ENCODE peak calls at places on chromosomes 5 and 9, in nine cellular contexts. One of them, this sample, is unnamed.

GRCh38 chr9:114072181-114073140 is 5.6 kb downstream of the AMBP start:
- DNase-seq in neural progenitor cell: peak
- DNase-seq in GM23248: peak
- DNase-seq in PC-3: no peak
- DNase-seq in hepatocyte: no peak
- DNase-seq in GM23338: peak
- DNase-seq in MM.1S: no peak
- DNase-seq in SK-N-SH: no peak
- DNase-seq in HCT116: no peak
- DNase-seq in this sample: no peak

GRCh38 chr5:87109749-87110148 is 157.9 kb upstream of the RASA1 start:
- DNase-seq in neural progenitor cell: no peak
- DNase-seq in GM23248: no peak
- DNase-seq in PC-3: no peak
- DNase-seq in hepatocyte: no peak
- DNase-seq in GM23338: no peak
- DNase-seq in MM.1S: no peak
- DNase-seq in SK-N-SH: no peak
- DNase-seq in HCT116: no peak
- DNase-seq in this sample: no peak

GRCh38 chr5:141883184-141883947 is 5.2 kb upstream of the PCDH1 start:
- DNase-seq in neural progenitor cell: peak
- DNase-seq in GM23248: peak
- DNase-seq in PC-3: peak
- DNase-seq in hepatocyte: peak
- DNase-seq in GM23338: peak
- DNase-seq in MM.1S: no peak
- DNase-seq in SK-N-SH: peak
- DNase-seq in HCT116: no peak
- DNase-seq in this sample: no peak

GRCh38 chr5:7396169-7397004 is 449 bp downstream of the ADCY2 start:
- DNase-seq in neural progenitor cell: peak
- DNase-seq in GM23248: peak
- DNase-seq in PC-3: peak
- DNase-seq in hepatocyte: peak
- DNase-seq in GM23338: peak
- DNase-seq in MM.1S: peak
- DNase-seq in SK-N-SH: peak
- DNase-seq in HCT116: no peak
- DNase-seq in this sample: no peak

GRCh38 chr5:141084487-141084989 is 9.9 kb upstream of the PCDHB2 start:
- DNase-seq in neural progenitor cell: peak
- DNase-seq in GM23248: peak
- DNase-seq in PC-3: peak
- DNase-seq in hepatocyte: peak
- DNase-seq in GM23338: peak
- DNase-seq in MM.1S: peak
- DNase-seq in SK-N-SH: peak
- DNase-seq in HCT116: no peak
- DNase-seq in this sample: no peak

GRCh38 chr9:14198544-14199510 is 115.1 kb downstream of the NFIB start:
- DNase-seq in neural progenitor cell: peak
- DNase-seq in GM23248: peak
- DNase-seq in PC-3: no peak
- DNase-seq in hepatocyte: no peak
- DNase-seq in GM23338: peak
- DNase-seq in MM.1S: no peak
- DNase-seq in SK-N-SH: peak
- DNase-seq in HCT116: no peak
- DNase-seq in this sample: no peak

GRCh38 chr5:9009931-9010652 is 535.8 kb downstream of the SEMA5A start:
- DNase-seq in neural progenitor cell: no peak
- DNase-seq in GM23248: peak
- DNase-seq in PC-3: no peak
- DNase-seq in hepatocyte: no peak
- DNase-seq in GM23338: no peak
- DNase-seq in MM.1S: no peak
- DNase-seq in SK-N-SH: no peak
- DNase-seq in HCT116: no peak
- DNase-seq in this sample: no peak

GRCh38 chr9:91907387-91908292 is 42.4 kb downstream of the ROR2 start:
- DNase-seq in neural progenitor cell: no peak
- DNase-seq in GM23248: no peak
- DNase-seq in PC-3: no peak
- DNase-seq in hepatocyte: no peak
- DNase-seq in GM23338: no peak
- DNase-seq in MM.1S: no peak
- DNase-seq in SK-N-SH: no peak
- DNase-seq in HCT116: no peak
- DNase-seq in this sample: no peak

GRCh38 chr5:157464518-157465171 is 4.6 kb downstream of the NIPAL4 start:
- DNase-seq in neural progenitor cell: no peak
- DNase-seq in GM23248: peak
- DNase-seq in PC-3: peak
- DNase-seq in hepatocyte: peak
- DNase-seq in GM23338: peak
- DNase-seq in MM.1S: no peak
- DNase-seq in SK-N-SH: no peak
- DNase-seq in HCT116: peak
- DNase-seq in this sample: no peak

GRCh38 chr9:125750656-125751035 is 3.5 kb downstream of the PBX3 start:
- DNase-seq in neural progenitor cell: peak
- DNase-seq in GM23248: peak
- DNase-seq in PC-3: no peak
- DNase-seq in hepatocyte: no peak
- DNase-seq in GM23338: peak
- DNase-seq in MM.1S: no peak
- DNase-seq in SK-N-SH: peak
- DNase-seq in HCT116: no peak
- DNase-seq in this sample: no peak

GRCh38 chr5:53478411-53479044 is 1.9 kb upstream of the FST start:
- DNase-seq in neural progenitor cell: peak
- DNase-seq in GM23248: peak
- DNase-seq in PC-3: peak
- DNase-seq in hepatocyte: peak
- DNase-seq in GM23338: peak
- DNase-seq in MM.1S: peak
- DNase-seq in SK-N-SH: peak
- DNase-seq in HCT116: peak
- DNase-seq in this sample: peak

GRCh38 chr5:141597394-141597793 is 21.4 kb downstream of the DIAPH1 start:
- DNase-seq in neural progenitor cell: no peak
- DNase-seq in GM23248: no peak
- DNase-seq in PC-3: peak
- DNase-seq in hepatocyte: no peak
- DNase-seq in GM23338: no peak
- DNase-seq in MM.1S: no peak
- DNase-seq in SK-N-SH: no peak
- DNase-seq in HCT116: no peak
- DNase-seq in this sample: peak

GRCh38 chr9:278651-279050 is 64.0 kb downstream of the DOCK8 start:
- DNase-seq in neural progenitor cell: no peak
- DNase-seq in GM23248: no peak
- DNase-seq in PC-3: no peak
- DNase-seq in hepatocyte: no peak
- DNase-seq in GM23338: no peak
- DNase-seq in MM.1S: no peak
- DNase-seq in SK-N-SH: no peak
- DNase-seq in HCT116: no peak
- DNase-seq in this sample: no peak

GRCh38 chr9:36891341-36891811 is 142.7 kb downstream of the PAX5 start:
- DNase-seq in neural progenitor cell: no peak
- DNase-seq in GM23248: no peak
- DNase-seq in PC-3: no peak
- DNase-seq in hepatocyte: no peak
- DNase-seq in GM23338: no peak
- DNase-seq in MM.1S: no peak
- DNase-seq in SK-N-SH: peak
- DNase-seq in HCT116: no peak
- DNase-seq in this sample: no peak

GRCh38 chr9:92949266-92949982 is 2.1 kb downstream of the FGD3 start:
- DNase-seq in neural progenitor cell: no peak
- DNase-seq in GM23248: no peak
- DNase-seq in PC-3: no peak
- DNase-seq in hepatocyte: no peak
- DNase-seq in GM23338: no peak
- DNase-seq in MM.1S: no peak
- DNase-seq in SK-N-SH: no peak
- DNase-seq in HCT116: no peak
- DNase-seq in this sample: no peak

GRCh38 chr9:38043931-38044623 is 24.9 kb downstream of the SHB start:
- DNase-seq in neural progenitor cell: no peak
- DNase-seq in GM23248: no peak
- DNase-seq in PC-3: no peak
- DNase-seq in hepatocyte: no peak
- DNase-seq in GM23338: no peak
- DNase-seq in MM.1S: no peak
- DNase-seq in SK-N-SH: no peak
- DNase-seq in HCT116: no peak
- DNase-seq in this sample: no peak

GRCh38 chr9:38039907-38040682 is 28.9 kb downstream of the SHB start:
- DNase-seq in neural progenitor cell: no peak
- DNase-seq in GM23248: no peak
- DNase-seq in PC-3: no peak
- DNase-seq in hepatocyte: no peak
- DNase-seq in GM23338: no peak
- DNase-seq in MM.1S: no peak
- DNase-seq in SK-N-SH: no peak
- DNase-seq in HCT116: no peak
- DNase-seq in this sample: no peak

GRCh38 chr9:38041564-38042267 is 27.3 kb downstream of the SHB start:
- DNase-seq in neural progenitor cell: no peak
- DNase-seq in GM23248: no peak
- DNase-seq in PC-3: no peak
- DNase-seq in hepatocyte: no peak
- DNase-seq in GM23338: no peak
- DNase-seq in MM.1S: no peak
- DNase-seq in SK-N-SH: no peak
- DNase-seq in HCT116: no peak
- DNase-seq in this sample: no peak

GRCh38 chr9:38044706-38045105 is 24.3 kb downstream of the SHB start:
- DNase-seq in neural progenitor cell: no peak
- DNase-seq in GM23248: no peak
- DNase-seq in PC-3: no peak
- DNase-seq in hepatocyte: no peak
- DNase-seq in GM23338: no peak
- DNase-seq in MM.1S: no peak
- DNase-seq in SK-N-SH: no peak
- DNase-seq in HCT116: no peak
- DNase-seq in this sample: no peak

GRCh38 chr9:38042626-38043359 is 26.2 kb downstream of the SHB start:
- DNase-seq in neural progenitor cell: no peak
- DNase-seq in GM23248: no peak
- DNase-seq in PC-3: no peak
- DNase-seq in hepatocyte: no peak
- DNase-seq in GM23338: no peak
- DNase-seq in MM.1S: no peak
- DNase-seq in SK-N-SH: no peak
- DNase-seq in HCT116: no peak
- DNase-seq in this sample: no peak
- TF ChIP-seq EZH2phosphoT487 in neural progenitor cell: no peak
- TF ChIP-seq EZH2phosphoT487 in GM23248: no peak
- TF ChIP-seq EZH2phosphoT487 in PC-3: no peak
- TF ChIP-seq EZH2phosphoT487 in hepatocyte: no peak
- TF ChIP-seq EZH2phosphoT487 in GM23338: no peak
- TF ChIP-seq EZH2phosphoT487 in MM.1S: no peak
- TF ChIP-seq EZH2phosphoT487 in SK-N-SH: no peak
- TF ChIP-seq EZH2phosphoT487 in HCT116: no peak
- TF ChIP-seq EZH2phosphoT487 in this sample: no peak

DNA sequence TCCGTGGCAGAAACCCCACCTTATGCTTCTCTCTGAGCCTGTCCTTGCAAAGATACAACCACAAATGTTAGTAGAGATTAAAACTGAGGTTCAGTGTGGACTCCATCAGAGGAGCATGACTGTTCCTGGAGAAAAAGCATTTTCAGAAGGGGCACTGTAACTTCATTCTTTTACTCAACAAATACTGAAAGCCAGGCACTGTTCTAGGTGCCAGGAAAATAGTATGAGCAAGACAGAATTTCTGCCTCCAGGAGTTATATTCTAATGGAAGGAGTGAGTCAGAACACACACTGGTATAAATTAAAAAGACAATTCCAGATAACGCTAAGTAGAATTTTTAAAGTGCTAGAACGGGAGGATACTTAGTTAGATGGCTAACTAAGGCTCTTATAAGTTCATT is 251.4 kb upstream of the GAS1 start:
- DNase-seq in neural progenitor cell: no peak
- DNase-seq in GM23248: peak
- DNase-seq in PC-3: no peak
- DNase-seq in hepatocyte: no peak
- DNase-seq in GM23338: no peak
- DNase-seq in MM.1S: no peak
- DNase-seq in SK-N-SH: no peak
- DNase-seq in HCT116: no peak
- DNase-seq in this sample: no peak
- TF ChIP-seq EZH2phosphoT487 in neural progenitor cell: no peak
- TF ChIP-seq EZH2phosphoT487 in GM23248: no peak
- TF ChIP-seq EZH2phosphoT487 in PC-3: no peak
- TF ChIP-seq EZH2phosphoT487 in hepatocyte: no peak
- TF ChIP-seq EZH2phosphoT487 in GM23338: no peak
- TF ChIP-seq EZH2phosphoT487 in MM.1S: no peak
- TF ChIP-seq EZH2phosphoT487 in SK-N-SH: no peak
- TF ChIP-seq EZH2phosphoT487 in HCT116: no peak
- TF ChIP-seq EZH2phosphoT487 in this sample: no peak

DNA sequence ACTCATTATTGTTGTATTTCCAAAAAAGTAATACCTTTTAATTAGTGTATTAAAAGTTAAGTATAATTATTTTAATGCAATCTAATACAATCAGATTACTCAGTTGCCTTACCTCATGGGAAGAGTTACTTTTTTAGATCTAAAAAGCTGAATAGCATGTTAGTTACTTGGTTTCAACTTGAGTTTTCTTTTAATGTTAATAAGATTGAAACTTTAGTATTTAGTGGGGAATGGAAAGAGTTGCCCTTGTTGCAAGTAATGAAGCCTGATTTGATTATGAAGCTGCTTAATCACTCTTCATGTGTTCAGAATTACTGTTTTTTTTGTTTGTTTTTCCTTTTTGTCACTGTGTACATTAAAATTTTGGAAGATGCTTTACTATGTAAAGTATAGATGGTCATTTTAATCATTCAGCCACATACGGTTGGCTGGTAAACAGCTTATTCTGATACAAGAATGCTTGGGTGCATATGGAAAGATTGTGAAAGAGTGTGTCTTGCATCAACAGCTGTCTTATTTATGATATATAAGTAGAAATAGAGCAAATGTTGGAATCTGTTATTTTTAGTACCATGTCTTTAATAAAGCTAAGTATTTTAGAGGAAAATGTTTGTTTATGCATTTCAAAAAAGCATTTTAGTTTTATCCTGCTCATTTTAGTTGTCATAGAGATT is 36.3 kb downstream of the SREK1 start:
- DNase-seq in neural progenitor cell: no peak
- DNase-seq in GM23248: no peak
- DNase-seq in PC-3: no peak
- DNase-seq in hepatocyte: no peak
- DNase-seq in GM23338: no peak
- DNase-seq in MM.1S: no peak
- DNase-seq in SK-N-SH: no peak
- DNase-seq in HCT116: no peak
- DNase-seq in this sample: no peak
- TF ChIP-seq EZH2phosphoT487 in neural progenitor cell: no peak
- TF ChIP-seq EZH2phosphoT487 in GM23248: no peak
- TF ChIP-seq EZH2phosphoT487 in PC-3: no peak
- TF ChIP-seq EZH2phosphoT487 in hepatocyte: no peak
- TF ChIP-seq EZH2phosphoT487 in GM23338: no peak
- TF ChIP-seq EZH2phosphoT487 in MM.1S: no peak
- TF ChIP-seq EZH2phosphoT487 in SK-N-SH: no peak
- TF ChIP-seq EZH2phosphoT487 in HCT116: no peak
- TF ChIP-seq EZH2phosphoT487 in this sample: no peak

GRCh38 chr5:1111727-1112289 is at the start of gene SLC12A7:
- DNase-seq in neural progenitor cell: peak
- DNase-seq in GM23248: peak
- DNase-seq in PC-3: peak
- DNase-seq in hepatocyte: peak
- DNase-seq in GM23338: peak
- DNase-seq in MM.1S: peak
- DNase-seq in SK-N-SH: peak
- DNase-seq in HCT116: no peak
- DNase-seq in this sample: no peak
- TF ChIP-seq EZH2phosphoT487 in neural progenitor cell: no peak
- TF ChIP-seq EZH2phosphoT487 in GM23248: no peak
- TF ChIP-seq EZH2phosphoT487 in PC-3: no peak
- TF ChIP-seq EZH2phosphoT487 in hepatocyte: no peak
- TF ChIP-seq EZH2phosphoT487 in GM23338: no peak
- TF ChIP-seq EZH2phosphoT487 in MM.1S: no peak
- TF ChIP-seq EZH2phosphoT487 in SK-N-SH: no peak
- TF ChIP-seq EZH2phosphoT487 in HCT116: no peak
- TF ChIP-seq EZH2phosphoT487 in this sample: no peak

This sample was measured in OCI-LY7.